ENCODE peak calls at places on chromosomes 16 and 17, in seven cellular contexts. N is amniotic epithelial cell; H is astrocyte of the spinal cord; B is stimulated activated CD4-positive, alpha-beta T cell treated with anti-CD3 and anti-CD28 coated beads, Interleukin-1b, Interleukin-23, amount 100 ng/mL, for 24 hours; A is pancreas; J is body of pancreas; Q is kidney glomerular epithelial cell. F is an unnamed sample.
A peak's percentile ranks its signal among the peaks of the same experiment; 100 is the strongest.

GRCh38 chr16:65889533-65889966 is 476.9 kb upstream of the CDH5 start:
- DNase-seq in A (no peak), B (no peak), J (no peak), Q (no peak), N (no peak), H (peak; percentile 2), F (no peak)

GRCh38 chr17:48510761-48511604 is 19.8 kb downstream of the HOXB1 start:
- DNase-seq in Q (no peak), J (no peak), B (no peak), H (peak; percentile 53), A (no peak), N (peak; percentile 77), F (no peak)

GRCh38 chr17:27390540-27390939 is 65.7 kb upstream of the KSR1 start:
- DNase-seq in J (no peak), Q (no peak), N (no peak), B (no peak), H (no peak), A (no peak), F (no peak)

GRCh38 chr17:82687375-82687861 is 11.1 kb downstream of the RAB40B start:
- DNase-seq in J (peak; percentile 41), H (no peak), N (peak; percentile 24), Q (peak; percentile 74), B (no peak), A (no peak), F (no peak)

GRCh38 chr17:50538549-50539410 is 6.2 kb downstream of the EPN3 start:
- DNase-seq in J (no peak), A (no peak), N (no peak), H (no peak), Q (no peak), B (no peak), F (no peak)

GRCh38 chr17:77363821-77364361 is 223.1 kb downstream of the SEC14L1 start:
- DNase-seq in H (peak; percentile 66), Q (peak; percentile 54), J (peak; percentile 57), B (no peak), A (no peak), N (peak; percentile 54), F (no peak)

GRCh38 chr16:57612494-57612893 is 15.9 kb upstream of the ADGRG1 start:
- DNase-seq in B (no peak), Q (no peak), N (no peak), A (peak; percentile 39), J (no peak), H (no peak), F (no peak)

GRCh38 chr17:35788504-35788998 is 6.9 kb downstream of the MMP28 start:
- DNase-seq in B (no peak), J (no peak), H (peak; percentile 89), N (peak; percentile 97), A (no peak), Q (peak; percentile 89), F (no peak)

GRCh38 chr17:32461853-32462617 is 17.7 kb downstream of the PSMD11 start:
- DNase-seq in B (peak; percentile 44), J (peak; percentile 49), N (peak; percentile 71), H (peak; percentile 55), A (no peak), Q (peak; percentile 10), F (peak; percentile 69)

GRCh38 chr16:7849891-7850290 is 517.2 kb downstream of the RBFOX1 start:
- DNase-seq in N (no peak), Q (no peak), H (no peak), A (no peak), B (no peak), J (peak; percentile 18), F (no peak)

GRCh38 chr17:1004769-1005295 is 7.9 kb downstream of the TIMM22 start:
- DNase-seq in B (no peak), J (no peak), A (peak; percentile 56), Q (no peak), H (no peak), N (no peak), F (no peak)

GRCh38 chr17:32627233-32628008 is 140.6 kb downstream of the CDK5R1 start:
- DNase-seq in B (no peak), A (no peak), Q (no peak), J (peak; percentile 37), H (peak; percentile 30), N (peak; percentile 59), F (no peak)

GRCh38 chr17:51630101-51630671 is 369.8 kb downstream of the UTP18 start:
- DNase-seq in B (no peak), N (no peak), A (no peak), H (no peak), Q (no peak), J (no peak), F (no peak)

GRCh38 chr16:81384006-81384405 is 60.6 kb upstream of the CMIP start:
- DNase-seq in Q (peak; percentile 6), A (no peak), N (peak; percentile 9), H (peak; percentile 71), B (no peak), J (no peak), F (no peak)

GRCh38 chr16:73280366-73280765 is 232.4 kb upstream of the ZFHX3 start:
- DNase-seq in A (no peak), Q (no peak), N (no peak), H (no peak), J (no peak), B (no peak), F (no peak)

GRCh38 chr17:48715496-48716399 is 6.6 kb downstream of the PRAC1 start:
- DNase-seq in J (no peak), H (no peak), A (no peak), B (no peak), Q (no peak), N (no peak), F (no peak)

GRCh38 chr17:82870091-82870491 is 30.3 kb upstream of the ZNF750 start:
- DNase-seq in B (no peak), Q (no peak), A (peak; percentile 40), N (no peak), J (no peak), H (no peak), F (no peak)

GRCh38 chr16:67862623-67863583 is 9.9 kb upstream of the EDC4 start:
- DNase-seq in H (peak; percentile 69), N (peak; percentile 30), B (no peak), A (no peak), J (peak; percentile 45), Q (no peak), F (no peak)

GRCh38 chr17:48613862-48614694 is 1.0 kb downstream of the HOXB8 start:
- DNase-seq in B (no peak), N (peak; percentile 57), J (no peak), H (peak; percentile 44), Q (no peak), A (no peak), F (no peak)

GRCh38 chr17:57305918-57306317 is 49.6 kb downstream of the MSI2 start:
- DNase-seq in Q (no peak), B (no peak), H (no peak), A (no peak), J (no peak), N (no peak), F (no peak)

GRCh38 chr16:27452569-27453475 is 50.8 kb downstream of the IL21R start:
- DNase-seq in N (no peak), A (no peak), B (no peak), H (no peak), J (no peak), Q (no peak), F (no peak)

GRCh38 chr17:78759203-78759968 is 22.7 kb downstream of the CYTH1 start:
- DNase-seq in B (peak; percentile 45), J (peak; percentile 81), Q (no peak), A (peak; percentile 73), N (peak; percentile 90), H (peak; percentile 82), F (no peak)

GRCh38 chr17:7177954-7178477 is 1.2 kb downstream of the ASGR1 start:
- DNase-seq in J (peak; percentile 27), A (peak; percentile 54), Q (no peak), H (peak; percentile 6), N (no peak), B (no peak), F (peak; percentile 31)

GRCh38 chr17:77501101-77501566 is 360.4 kb downstream of the SEC14L1 start:
- DNase-seq in A (no peak), H (no peak), N (no peak), J (no peak), B (no peak), Q (no peak), F (no peak)

GRCh38 chr16:71460246-71460645 is 1.8 kb downstream of the ZNF23 start:
- DNase-seq in N (peak; percentile 69), A (no peak), H (peak; percentile 63), Q (peak; percentile 5), B (no peak), J (no peak), F (no peak)